ENCODE peak calls at places on chromosomes 16 and 17, in seven cellular contexts. One of them, this sample, is unnamed.

GRCh38 chr16:84312783-84313382 is 18.2 kb downstream of the WFDC1 start:
- DNase-seq in activated naive CD4-positive, alpha-beta T cell treated with anti-CD3 and anti-CD28 coated beads for 36 hours: no peak
- DNase-seq in SHP77: no peak
- DNase-seq in T-helper 17 cell: no peak
- DNase-seq in stimulated activated CD4-positive, alpha-beta T cell treated with anti-CD3 and anti-CD28 coated beads, Interleukin-15, amount 100 ng/mL, for 24 hours: no peak
- DNase-seq in CD8-positive, alpha-beta memory T cell: no peak
- DNase-seq in ELR: no peak
- DNase-seq in this sample: peak; percentile 62

GRCh38 chr16:5490499-5490898 is 392.9 kb upstream of the EEF2KMT start:
- DNase-seq in CD8-positive, alpha-beta memory T cell: no peak
- DNase-seq in activated naive CD4-positive, alpha-beta T cell treated with anti-CD3 and anti-CD28 coated beads for 36 hours: peak; percentile 38
- DNase-seq in ELR: peak; percentile 2
- DNase-seq in T-helper 17 cell: no peak
- DNase-seq in SHP77: no peak
- DNase-seq in stimulated activated CD4-positive, alpha-beta T cell treated with anti-CD3 and anti-CD28 coated beads, Interleukin-15, amount 100 ng/mL, for 24 hours: peak; percentile 47
- DNase-seq in this sample: peak; percentile 58

GRCh38 chr16:87570938-87571867 is 31.1 kb upstream of the JPH3 start:
- DNase-seq in T-helper 17 cell: no peak
- DNase-seq in activated naive CD4-positive, alpha-beta T cell treated with anti-CD3 and anti-CD28 coated beads for 36 hours: peak; percentile 58
- DNase-seq in stimulated activated CD4-positive, alpha-beta T cell treated with anti-CD3 and anti-CD28 coated beads, Interleukin-15, amount 100 ng/mL, for 24 hours: peak; percentile 33
- DNase-seq in ELR: peak; percentile 36
- DNase-seq in CD8-positive, alpha-beta memory T cell: no peak
- DNase-seq in SHP77: peak; percentile 79
- DNase-seq in this sample: peak; percentile 79

GRCh38 chr17:77535892-77536291 is 395.1 kb downstream of the SEC14L1 start:
- DNase-seq in ELR: no peak
- DNase-seq in SHP77: peak; percentile 18
- DNase-seq in activated naive CD4-positive, alpha-beta T cell treated with anti-CD3 and anti-CD28 coated beads for 36 hours: no peak
- DNase-seq in T-helper 17 cell: no peak
- DNase-seq in CD8-positive, alpha-beta memory T cell: no peak
- DNase-seq in stimulated activated CD4-positive, alpha-beta T cell treated with anti-CD3 and anti-CD28 coated beads, Interleukin-15, amount 100 ng/mL, for 24 hours: no peak
- DNase-seq in this sample: no peak

GRCh38 chr16:17305694-17306093 is 165.1 kb downstream of the XYLT1 start:
- DNase-seq in T-helper 17 cell: no peak
- DNase-seq in CD8-positive, alpha-beta memory T cell: no peak
- DNase-seq in SHP77: no peak
- DNase-seq in activated naive CD4-positive, alpha-beta T cell treated with anti-CD3 and anti-CD28 coated beads for 36 hours: peak; percentile 80
- DNase-seq in ELR: no peak
- DNase-seq in stimulated activated CD4-positive, alpha-beta T cell treated with anti-CD3 and anti-CD28 coated beads, Interleukin-15, amount 100 ng/mL, for 24 hours: peak; percentile 63
- DNase-seq in this sample: no peak

GRCh38 chr17:75370288-75370687 is 35.2 kb downstream of the GRB2 start:
- DNase-seq in T-helper 17 cell: no peak
- DNase-seq in SHP77: no peak
- DNase-seq in CD8-positive, alpha-beta memory T cell: no peak
- DNase-seq in ELR: no peak
- DNase-seq in stimulated activated CD4-positive, alpha-beta T cell treated with anti-CD3 and anti-CD28 coated beads, Interleukin-15, amount 100 ng/mL, for 24 hours: no peak
- DNase-seq in activated naive CD4-positive, alpha-beta T cell treated with anti-CD3 and anti-CD28 coated beads for 36 hours: no peak
- DNase-seq in this sample: no peak

GRCh38 chr17:43634681-43635125 is 27.0 kb downstream of the MEOX1 start:
- DNase-seq in SHP77: no peak
- DNase-seq in stimulated activated CD4-positive, alpha-beta T cell treated with anti-CD3 and anti-CD28 coated beads, Interleukin-15, amount 100 ng/mL, for 24 hours: no peak
- DNase-seq in activated naive CD4-positive, alpha-beta T cell treated with anti-CD3 and anti-CD28 coated beads for 36 hours: no peak
- DNase-seq in T-helper 17 cell: no peak
- DNase-seq in CD8-positive, alpha-beta memory T cell: no peak
- DNase-seq in ELR: no peak
- DNase-seq in this sample: no peak

GRCh38 chr16:69522732-69523404 is 42.9 kb upstream of the NFAT5 start:
- DNase-seq in ELR: peak; percentile 32
- DNase-seq in SHP77: no peak
- DNase-seq in T-helper 17 cell: no peak
- DNase-seq in activated naive CD4-positive, alpha-beta T cell treated with anti-CD3 and anti-CD28 coated beads for 36 hours: peak; percentile 17
- DNase-seq in stimulated activated CD4-positive, alpha-beta T cell treated with anti-CD3 and anti-CD28 coated beads, Interleukin-15, amount 100 ng/mL, for 24 hours: peak; percentile 17
- DNase-seq in CD8-positive, alpha-beta memory T cell: no peak
- DNase-seq in this sample: peak; percentile 60

GRCh38 chr16:14003119-14003570 is 68.0 kb upstream of the MRTFB start:
- DNase-seq in ELR: peak; percentile 60
- DNase-seq in SHP77: no peak
- DNase-seq in CD8-positive, alpha-beta memory T cell: no peak
- DNase-seq in activated naive CD4-positive, alpha-beta T cell treated with anti-CD3 and anti-CD28 coated beads for 36 hours: no peak
- DNase-seq in T-helper 17 cell: no peak
- DNase-seq in stimulated activated CD4-positive, alpha-beta T cell treated with anti-CD3 and anti-CD28 coated beads, Interleukin-15, amount 100 ng/mL, for 24 hours: no peak
- DNase-seq in this sample: peak; percentile 94

GRCh38 chr16:79437764-79438728 is 162.5 kb downstream of the MAF start:
- DNase-seq in ELR: no peak
- DNase-seq in stimulated activated CD4-positive, alpha-beta T cell treated with anti-CD3 and anti-CD28 coated beads, Interleukin-15, amount 100 ng/mL, for 24 hours: no peak
- DNase-seq in SHP77: no peak
- DNase-seq in CD8-positive, alpha-beta memory T cell: no peak
- DNase-seq in T-helper 17 cell: no peak
- DNase-seq in activated naive CD4-positive, alpha-beta T cell treated with anti-CD3 and anti-CD28 coated beads for 36 hours: no peak
- DNase-seq in this sample: peak; percentile 57

GRCh38 chr17:40473573-40474365 is 27.7 kb downstream of the TNS4 start:
- DNase-seq in stimulated activated CD4-positive, alpha-beta T cell treated with anti-CD3 and anti-CD28 coated beads, Interleukin-15, amount 100 ng/mL, for 24 hours: no peak
- DNase-seq in activated naive CD4-positive, alpha-beta T cell treated with anti-CD3 and anti-CD28 coated beads for 36 hours: no peak
- DNase-seq in ELR: no peak
- DNase-seq in T-helper 17 cell: no peak
- DNase-seq in SHP77: no peak
- DNase-seq in CD8-positive, alpha-beta memory T cell: no peak
- DNase-seq in this sample: no peak

GRCh38 chr17:43021739-43022512 is at the start of gene VAT1:
- DNase-seq in T-helper 17 cell: peak; percentile 41
- DNase-seq in SHP77: peak; percentile 62
- DNase-seq in CD8-positive, alpha-beta memory T cell: peak; percentile 57
- DNase-seq in ELR: peak; percentile 86
- DNase-seq in activated naive CD4-positive, alpha-beta T cell treated with anti-CD3 and anti-CD28 coated beads for 36 hours: peak; percentile 56
- DNase-seq in stimulated activated CD4-positive, alpha-beta T cell treated with anti-CD3 and anti-CD28 coated beads, Interleukin-15, amount 100 ng/mL, for 24 hours: peak; percentile 79
- DNase-seq in this sample: peak; percentile 89

GRCh38 chr17:50950002-50950877 is 84.1 kb upstream of the TOB1 start:
- DNase-seq in CD8-positive, alpha-beta memory T cell: peak; percentile 56
- DNase-seq in stimulated activated CD4-positive, alpha-beta T cell treated with anti-CD3 and anti-CD28 coated beads, Interleukin-15, amount 100 ng/mL, for 24 hours: peak; percentile 65
- DNase-seq in activated naive CD4-positive, alpha-beta T cell treated with anti-CD3 and anti-CD28 coated beads for 36 hours: peak; percentile 80
- DNase-seq in ELR: peak; percentile 95
- DNase-seq in T-helper 17 cell: peak; percentile 48
- DNase-seq in SHP77: peak; percentile 66
- DNase-seq in this sample: peak; percentile 76

GRCh38 chr16:3118204-3118790 is 5.9 kb downstream of the ZNF205 start:
- DNase-seq in CD8-positive, alpha-beta memory T cell: no peak
- DNase-seq in activated naive CD4-positive, alpha-beta T cell treated with anti-CD3 and anti-CD28 coated beads for 36 hours: no peak
- DNase-seq in ELR: no peak
- DNase-seq in SHP77: no peak
- DNase-seq in T-helper 17 cell: no peak
- DNase-seq in stimulated activated CD4-positive, alpha-beta T cell treated with anti-CD3 and anti-CD28 coated beads, Interleukin-15, amount 100 ng/mL, for 24 hours: no peak
- DNase-seq in this sample: no peak

This sample was measured in mesendoderm.